ENCODE peak calls at places on chromosome 20, in six cellular contexts. K is naive thymus-derived CD4-positive, alpha-beta T cell; R is Panc1; S is aorta; O is CD4-positive, alpha-beta T cell; Z is left ventricle myocardium inferior. D is an unnamed sample.

GRCh38 chr20:63215101-63216040 is 560 bp downstream of the YTHDF1 start:
- DNase-seq in K (no peak), Z (no peak), S (no peak), O (no peak), R (no peak), D (peak)

GRCh38 chr20:13187899-13188298 is 33.2 kb upstream of the ISM1 start:
- DNase-seq in K (no peak), O (no peak), Z (no peak), S (no peak), R (no peak), D (no peak)

GRCh38 chr20:57250607-57251343 is 15.7 kb downstream of the BMP7 start:
- DNase-seq in R (no peak), Z (no peak), S (no peak), K (no peak), O (no peak), D (no peak)

GRCh38 chr20:43853174-43853803 is 61.4 kb upstream of the TOX2 start:
- DNase-seq in K (no peak), S (no peak), O (no peak), Z (no peak), R (no peak), D (no peak)

GRCh38 chr20:16241911-16242310 is 331.3 kb downstream of the KIF16B start:
- DNase-seq in R (peak), Z (no peak), S (no peak), O (no peak), K (no peak), D (peak)

GRCh38 chr20:52959125-52959524 is 13.0 kb upstream of the TSHZ2 start:
- DNase-seq in Z (no peak), R (no peak), S (no peak), K (no peak), O (no peak), D (peak)

GRCh38 chr20:63570281-63571086 is 3.6 kb downstream of the HELZ2 start:
- DNase-seq in K (no peak), R (no peak), O (no peak), Z (no peak), S (no peak), D (no peak)

GRCh38 chr20:59745716-59746115 is 141.4 kb downstream of the PHACTR3 start:
- DNase-seq in R (no peak), Z (no peak), S (no peak), K (no peak), O (no peak), D (no peak)

GRCh38 chr20:19735446-19735845 is 22.6 kb upstream of the RIN2 start:
- DNase-seq in R (peak), O (no peak), S (peak), K (no peak), Z (peak), D (peak)

GRCh38 chr20:57391439-57392129 is 388 bp downstream of the RBM38 start:
- DNase-seq in R (no peak), O (no peak), K (peak), Z (no peak), S (peak), D (no peak)

GRCh38 chr20:41045680-41046079 is 17.1 kb downstream of the TOP1 start:
- DNase-seq in S (no peak), Z (no peak), O (no peak), K (no peak), R (no peak), D (no peak)

GRCh38 chr20:17761612-17762011 is 61.8 kb downstream of the BANF2 start:
- DNase-seq in Z (no peak), O (no peak), K (no peak), S (no peak), R (no peak), D (no peak)

GRCh38 chr20:34112600-34113061 is 588 bp upstream of the EIF2S2 start:
- DNase-seq in S (no peak), R (no peak), K (no peak), O (no peak), Z (no peak), D (peak)

DNA sequence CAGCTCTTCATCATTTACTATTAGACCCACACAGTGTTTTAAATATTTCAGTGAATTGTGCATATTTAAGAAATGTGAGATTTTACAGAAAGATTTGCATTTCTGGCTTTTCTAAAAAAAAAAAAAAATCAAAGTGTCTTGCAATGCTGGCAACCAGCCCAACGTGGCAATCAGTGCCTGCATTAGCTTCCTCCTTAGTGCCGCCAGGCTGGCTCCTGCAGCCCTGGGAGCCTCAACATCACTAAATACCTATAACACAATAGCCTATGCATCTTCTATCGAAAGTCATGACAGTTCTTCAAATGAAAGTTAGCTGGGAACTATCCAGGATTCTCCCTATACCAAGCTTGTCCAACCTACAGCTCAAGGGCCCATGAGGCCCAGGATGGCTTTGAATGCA is 9.4 kb upstream of the CD93 start:
- DNase-seq in R (no peak), S (no peak), O (no peak), K (no peak), Z (no peak), D (no peak)
- H3K27ac ChIP-seq in R (no peak), S (no peak), O (no peak), K (no peak), Z (no peak), D (no peak)

GRCh38 chr20:31516166-31516565 is 1.9 kb downstream of the HM13 start:
- DNase-seq in K (no peak), S (no peak), Z (no peak), O (no peak), R (no peak), D (no peak)

GRCh38 chr20:31516651-31517050 is 2.4 kb downstream of the HM13 start:
- DNase-seq in O (no peak), S (no peak), K (no peak), Z (no peak), R (no peak), D (no peak)

GRCh38 chr20:31515775-31516107 is 1.5 kb downstream of the HM13 start:
- DNase-seq in S (no peak), K (no peak), Z (no peak), R (no peak), O (no peak), D (no peak)

GRCh38 chr20:31514154-31515071 is at the start of gene HM13:
- DNase-seq in Z (peak), K (peak), R (peak), O (peak), S (peak), D (peak)

GRCh38 chr20:31515072-31515774 is 981 bp downstream of the HM13 start:
- DNase-seq in O (no peak), R (no peak), K (no peak), S (no peak), Z (no peak), D (no peak)
- H3K27ac ChIP-seq in O (peak), R (peak), K (peak), S (no peak), Z (peak), D (peak)

GRCh38 chr20:37902504-37903313 is at the start of gene VSTM2L:
- DNase-seq in R (no peak), S (no peak), O (no peak), Z (no peak), K (no peak), D (no peak)
- H3K27ac ChIP-seq in R (no peak), S (no peak), O (no peak), Z (peak), K (no peak), D (no peak)

GRCh38 chr20:48262396-48262795 is 477.1 kb upstream of the SULF2 start:
- DNase-seq in Z (no peak), K (no peak), O (no peak), S (no peak), R (no peak), D (no peak)

GRCh38 chr20:48259456-48259855 is 474.2 kb upstream of the SULF2 start:
- DNase-seq in R (no peak), O (no peak), S (no peak), K (no peak), Z (no peak), D (no peak)

GRCh38 chr20:48265791-48266190 is 480.5 kb upstream of the SULF2 start:
- DNase-seq in O (no peak), R (no peak), S (no peak), K (no peak), Z (no peak), D (no peak)

GRCh38 chr20:48260370-48260769 is 475.1 kb upstream of the SULF2 start:
- DNase-seq in R (no peak), S (no peak), Z (peak), O (no peak), K (no peak), D (no peak)

DNA sequence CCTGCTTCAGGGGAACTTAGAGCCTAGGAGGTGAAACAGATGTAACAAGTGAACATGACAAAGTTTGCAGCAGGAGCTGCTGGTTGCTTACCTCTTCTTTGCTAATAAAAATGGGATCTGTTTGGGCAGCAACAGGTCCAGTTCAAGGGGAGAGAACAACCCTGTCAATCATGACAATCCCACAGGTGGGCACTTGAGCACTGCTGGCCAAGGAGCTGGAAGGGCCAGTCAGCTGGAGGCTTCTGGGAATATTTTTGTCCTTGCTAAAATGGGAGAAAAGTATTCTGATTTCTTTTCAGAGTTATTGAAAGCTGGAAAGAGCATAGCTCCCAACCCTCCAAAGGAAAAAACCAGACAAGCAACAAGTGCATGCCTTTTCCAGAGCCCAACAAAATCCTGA is 477.7 kb upstream of the SULF2 start:
- DNase-seq in R (no peak), S (no peak), O (no peak), Z (no peak), K (no peak), D (no peak)
- H3K27ac ChIP-seq in R (no peak), S (no peak), O (no peak), Z (no peak), K (no peak), D (no peak)

GRCh38 chr20:37189617-37190016 is 10.3 kb upstream of the MROH8 start:
- DNase-seq in O (no peak), K (no peak), Z (no peak), R (no peak), S (no peak), D (no peak)
- H3K27ac ChIP-seq in O (no peak), K (peak), Z (no peak), R (no peak), S (no peak), D (no peak)

DNA sequence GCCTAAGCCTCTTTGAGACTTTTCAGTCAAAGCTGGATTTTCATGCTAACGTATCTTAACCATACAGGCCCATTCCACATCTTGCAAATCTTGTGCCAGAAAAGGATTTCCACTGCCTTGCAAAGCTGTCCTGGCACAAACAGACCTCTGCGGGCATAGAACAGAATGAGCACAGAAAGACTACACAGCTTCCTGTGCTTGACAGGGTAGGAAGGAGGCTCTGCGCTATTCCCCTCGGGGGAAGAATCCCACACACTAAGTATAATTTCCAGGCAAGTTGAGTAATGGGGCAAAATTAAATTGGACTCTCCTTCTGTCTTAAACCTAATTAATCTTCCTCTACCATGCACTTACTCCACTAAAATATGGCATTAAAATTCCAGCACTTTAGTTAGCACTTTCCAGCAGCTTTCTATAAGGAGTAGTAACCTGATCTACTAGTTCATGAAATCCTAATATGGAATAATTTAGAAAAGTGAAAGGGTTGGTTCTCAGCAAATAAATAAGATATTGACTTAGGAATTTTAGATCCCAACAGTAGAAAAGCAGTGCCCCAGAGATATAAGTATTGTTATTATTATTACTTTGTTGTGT is 532.1 kb upstream of the JAG1 start:
- DNase-seq in R (no peak), O (no peak), K (no peak), Z (no peak), S (no peak), D (no peak)
- H3K27ac ChIP-seq in R (no peak), O (no peak), K (no peak), Z (peak), S (no peak), D (no peak)

GRCh38 chr20:50222568-50223320 is 32.1 kb downstream of the CEBPB start:
- DNase-seq in R (no peak), Z (no peak), O (no peak), K (no peak), S (no peak), D (no peak)

GRCh38 chr20:50226093-50226974 is 35.7 kb downstream of the CEBPB start:
- DNase-seq in O (no peak), R (no peak), S (peak), K (no peak), Z (no peak), D (no peak)

GRCh38 chr20:50223321-50223995 is 32.8 kb downstream of the CEBPB start:
- DNase-seq in Z (no peak), O (no peak), S (no peak), R (no peak), K (no peak), D (no peak)

GRCh38 chr20:50224052-50224451 is 33.4 kb downstream of the CEBPB start:
- DNase-seq in S (no peak), O (no peak), K (no peak), R (no peak), Z (no peak), D (no peak)

DNA sequence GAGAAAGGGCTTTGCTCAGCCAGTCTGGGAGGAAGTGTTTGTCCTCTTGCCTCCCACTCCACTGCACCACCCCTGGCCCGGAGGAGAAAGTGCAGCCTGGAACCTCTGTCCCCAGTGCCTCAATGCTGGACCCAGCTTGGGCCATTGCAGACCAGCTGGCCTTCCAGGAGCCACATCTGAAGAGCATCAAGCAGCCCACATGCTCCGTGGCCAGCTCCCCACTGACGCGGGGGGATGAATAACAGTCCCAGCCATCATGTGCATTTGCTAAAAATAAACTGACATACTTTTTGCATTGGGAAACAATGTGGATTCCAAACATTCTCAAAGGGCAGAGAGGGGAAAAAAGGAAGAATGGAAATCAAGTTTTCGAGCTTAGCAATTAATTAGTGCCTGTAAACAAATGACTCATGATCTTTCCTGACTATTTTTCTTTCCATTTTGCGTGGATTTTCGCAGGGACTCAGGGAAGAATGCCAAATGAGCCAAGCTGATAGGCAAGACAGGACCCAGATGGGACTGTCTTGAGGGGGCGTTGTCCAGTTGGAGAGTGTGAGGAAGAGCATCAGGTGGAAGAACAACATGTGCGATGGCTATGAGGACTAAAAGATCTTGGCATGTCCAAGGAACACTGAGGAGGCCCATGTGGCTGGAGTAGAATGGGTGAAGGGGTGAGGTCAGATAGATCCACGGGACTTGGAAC is 34.1 kb downstream of the CEBPB start:
- DNase-seq in Z (peak), O (no peak), S (peak), R (no peak), K (no peak), D (no peak)
- H3K27ac ChIP-seq in Z (peak), O (no peak), S (peak), R (no peak), K (no peak), D (no peak)

D was measured in HepG2.